ENCODE peak calls at places on chromosomes 7 and 10, in nine cellular contexts. J is choroid plexus epithelial cell, A is spleen, E is neural progenitor cell, C is cardiac muscle cell, X is epithelial cell of esophagus, N is A549, W is H1, S is fibroblast of pulmonary artery. O is an unnamed sample.

GRCh38 chr10:7274293-7274692 is 136.5 kb downstream of the SFMBT2 start:
- DNase-seq in J (no peak), A (no peak), E (no peak), C (no peak), X (no peak), N (no peak), W (no peak), S (no peak), O (no peak)

GRCh38 chr10:36023939-36024338 is 381.8 kb upstream of the FZD8 start:
- DNase-seq in J (peak), A (no peak), E (peak), C (no peak), X (peak), N (peak), W (no peak), S (peak), O (peak)

GRCh38 chr7:82044497-82045080 is 274.7 kb upstream of the HGF start:
- DNase-seq in J (peak), A (no peak), E (peak), C (peak), X (peak), N (peak), W (no peak), S (peak), O (peak)

GRCh38 chr10:28838908-28839307 is 161.6 kb downstream of the BAMBI start:
- DNase-seq in J (peak), A (no peak), E (no peak), C (no peak), X (no peak), N (peak), W (no peak), S (peak), O (no peak)

GRCh38 chr7:123355576-123356195 is 155.9 kb upstream of the SLC13A1 start:
- DNase-seq in J (peak), A (no peak), E (peak), C (no peak), X (peak), N (peak), W (no peak), S (peak), O (no peak)

GRCh38 chr7:41870505-41871138 is 167.7 kb upstream of the INHBA start:
- DNase-seq in J (no peak), A (no peak), E (no peak), C (no peak), X (peak), N (no peak), W (no peak), S (no peak), O (peak)

GRCh38 chr7:2477447-2478386 is 1.5 kb upstream of the GRIFIN start:
- DNase-seq in J (peak), A (peak), E (peak), C (peak), X (peak), N (peak), W (peak), S (peak), O (peak)

GRCh38 chr7:131765575-131765974 is 209.1 kb upstream of the PODXL start:
- DNase-seq in J (no peak), A (no peak), E (no peak), C (no peak), X (no peak), N (no peak), W (no peak), S (no peak), O (no peak)

GRCh38 chr7:40810274-40810673 is 675.5 kb downstream of the SUGCT start:
- DNase-seq in J (no peak), A (no peak), E (no peak), C (no peak), X (no peak), N (no peak), W (no peak), S (no peak), O (peak)

GRCh38 chr10:113133497-113133896 is 183.4 kb downstream of the TCF7L2 start:
- DNase-seq in J (peak), A (no peak), E (no peak), C (no peak), X (peak), N (peak), W (no peak), S (peak), O (peak)

GRCh38 chr7:157622000-157622399 is 285.2 kb downstream of the DNAJB6 start:
- DNase-seq in J (no peak), A (no peak), E (no peak), C (no peak), X (no peak), N (no peak), W (no peak), S (no peak), O (no peak)

GRCh38 chr10:72981028-72981881 is 26.6 kb upstream of the PLA2G12B start:
- DNase-seq in J (no peak), A (no peak), E (no peak), C (no peak), X (peak), N (no peak), W (no peak), S (no peak), O (no peak)

GRCh38 chr7:142611566-142612250 is 137.6 kb upstream of the PRSS1 start:
- DNase-seq in J (peak), A (no peak), E (no peak), C (no peak), X (no peak), N (no peak), W (no peak), S (peak), O (no peak)

GRCh38 chr10:110360857-110361474 is 56.2 kb upstream of the SMNDC1 start:
- DNase-seq in J (no peak), A (no peak), E (no peak), C (peak), X (no peak), N (peak), W (no peak), S (peak), O (no peak)

GRCh38 chr10:51001587-51001986 is 72.7 kb upstream of the PRKG1 start:
- DNase-seq in J (peak), A (no peak), E (peak), C (no peak), X (no peak), N (no peak), W (no peak), S (peak), O (peak)

GRCh38 chr7:100719523-100720319 is 547 bp upstream of the EPO start:
- DNase-seq in J (peak), A (no peak), E (no peak), C (no peak), X (peak), N (peak), W (no peak), S (peak), O (peak)

GRCh38 chr7:22849158-22849557 is 26.5 kb upstream of the TOMM7 start:
- DNase-seq in J (no peak), A (no peak), E (no peak), C (no peak), X (no peak), N (no peak), W (no peak), S (no peak), O (peak)

GRCh38 chr10:71067098-71067760 is 145.1 kb upstream of the UNC5B start:
- DNase-seq in J (no peak), A (no peak), E (no peak), C (no peak), X (no peak), N (no peak), W (no peak), S (no peak), O (no peak)

GRCh38 chr10:14889318-14889717 is 10.7 kb downstream of the SUV39H2 start:
- DNase-seq in J (peak), A (no peak), E (no peak), C (no peak), X (peak), N (peak), W (no peak), S (peak), O (peak)

GRCh38 chr7:95718556-95719410 is 53.6 kb upstream of the DYNC1I1 start:
- DNase-seq in J (peak), A (no peak), E (no peak), C (no peak), X (peak), N (peak), W (no peak), S (peak), O (peak)

GRCh38 chr10:11472158-11472753 is 139.2 kb downstream of the USP6NL start:
- DNase-seq in J (peak), A (peak), E (peak), C (peak), X (peak), N (peak), W (peak), S (peak), O (peak)

GRCh38 chr10:100696477-100696901 is 48.9 kb upstream of the PAX2 start:
- DNase-seq in J (no peak), A (no peak), E (no peak), C (no peak), X (no peak), N (peak), W (no peak), S (no peak), O (no peak)

GRCh38 chr10:129958118-129958685 is 5.9 kb downstream of the EBF3 start:
- DNase-seq in J (peak), A (no peak), E (peak), C (peak), X (no peak), N (no peak), W (no peak), S (peak), O (peak)

GRCh38 chr10:31620236-31621151 is 301.5 kb downstream of the ZEB1 start:
- DNase-seq in J (peak), A (peak), E (peak), C (peak), X (no peak), N (peak), W (peak), S (peak), O (peak)

GRCh38 chr7:64884913-64885370 is 18.1 kb upstream of the ZNF273 start:
- DNase-seq in J (no peak), A (no peak), E (no peak), C (no peak), X (no peak), N (no peak), W (no peak), S (no peak), O (no peak)

GRCh38 chr7:135160098-135160857 is 10.2 kb downstream of the CYREN start:
- DNase-seq in J (no peak), A (no peak), E (no peak), C (no peak), X (no peak), N (peak), W (no peak), S (peak), O (peak)

GRCh38 chr7:130515315-130516047 is 23.6 kb downstream of the MEST start:
- DNase-seq in J (no peak), A (no peak), E (peak), C (no peak), X (no peak), N (no peak), W (no peak), S (no peak), O (no peak)

GRCh38 chr7:69610675-69611037 is 12.4 kb downstream of the AUTS2 start:
- DNase-seq in J (no peak), A (no peak), E (no peak), C (no peak), X (no peak), N (no peak), W (no peak), S (no peak), O (no peak)

GRCh38 chr10:36393800-36394199 is 731.6 kb upstream of the ANKRD30A start:
- DNase-seq in J (peak), A (no peak), E (no peak), C (no peak), X (peak), N (peak), W (no peak), S (peak), O (peak)

GRCh38 chr7:149109969-149110368 is 16.2 kb downstream of the ZNF425 start:
- DNase-seq in J (no peak), A (no peak), E (no peak), C (no peak), X (no peak), N (no peak), W (no peak), S (no peak), O (no peak)

GRCh38 chr7:157962458-157963306 is 624.9 kb downstream of the PTPRN2 start:
- DNase-seq in J (no peak), A (peak), E (no peak), C (no peak), X (no peak), N (no peak), W (no peak), S (no peak), O (no peak)

GRCh38 chr7:88635149-88635548 is 124.4 kb upstream of the ZNF804B start:
- DNase-seq in J (no peak), A (no peak), E (peak), C (no peak), X (no peak), N (no peak), W (peak), S (no peak), O (no peak)

DNA sequence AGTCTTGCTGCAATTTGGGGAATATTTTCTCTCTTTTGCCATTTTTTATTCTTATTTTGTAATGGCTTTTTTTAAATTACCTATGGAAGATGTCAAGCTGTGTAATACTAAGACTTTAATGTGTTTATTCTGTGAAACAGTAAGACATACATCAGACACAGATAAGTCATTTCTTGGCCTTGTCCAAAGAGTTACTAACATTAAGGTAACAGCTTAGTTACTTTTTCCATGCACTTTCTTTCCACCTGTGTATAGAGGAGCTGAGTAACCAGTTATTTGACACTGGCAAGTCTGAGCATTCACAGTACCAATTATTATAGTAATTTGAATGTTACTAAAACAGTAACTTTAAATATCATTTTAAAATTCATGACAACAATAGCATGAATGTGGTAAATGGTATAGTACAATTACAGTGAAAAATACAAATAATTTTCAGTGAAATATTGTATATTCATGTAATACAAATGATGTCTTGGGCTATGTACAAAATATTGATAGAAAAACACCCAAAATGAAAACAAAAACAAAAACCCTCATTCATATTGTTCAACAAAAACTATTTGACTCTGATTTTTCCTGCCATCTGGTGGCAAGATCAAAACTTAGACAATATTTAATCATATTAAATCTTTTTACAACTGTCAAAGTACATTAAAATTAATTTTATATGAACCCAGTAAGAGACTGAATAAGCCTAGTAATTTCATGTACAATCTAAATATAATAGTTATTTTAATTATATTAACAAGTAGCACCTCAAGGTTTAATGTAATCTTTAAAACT is 259.8 kb upstream of the SEMA3A start:
- DNase-seq in J (peak), A (no peak), E (no peak), C (no peak), X (no peak), N (no peak), W (no peak), S (peak), O (peak)
- TF ChIP-seq CTCF in J (peak), A (no peak), E (no peak), C (no peak), X (no peak), N (peak), W (no peak), S (peak), O (peak)

GRCh38 chr7:48078470-48078869 is 10.6 kb upstream of the UPP1 start:
- DNase-seq in J (no peak), A (no peak), E (no peak), C (no peak), X (peak), N (no peak), W (no peak), S (no peak), O (no peak)
- TF ChIP-seq CTCF in J (no peak), A (no peak), E (no peak), C (no peak), X (no peak), N (no peak), W (no peak), S (no peak), O (no peak)

GRCh38 chr7:153090757-153091156 is 331.2 kb downstream of the ACTR3B start:
- DNase-seq in J (no peak), A (no peak), E (no peak), C (no peak), X (no peak), N (no peak), W (no peak), S (no peak), O (no peak)
- TF ChIP-seq CTCF in J (no peak), A (no peak), E (peak), C (no peak), X (no peak), N (peak), W (no peak), S (no peak), O (no peak)

DNA sequence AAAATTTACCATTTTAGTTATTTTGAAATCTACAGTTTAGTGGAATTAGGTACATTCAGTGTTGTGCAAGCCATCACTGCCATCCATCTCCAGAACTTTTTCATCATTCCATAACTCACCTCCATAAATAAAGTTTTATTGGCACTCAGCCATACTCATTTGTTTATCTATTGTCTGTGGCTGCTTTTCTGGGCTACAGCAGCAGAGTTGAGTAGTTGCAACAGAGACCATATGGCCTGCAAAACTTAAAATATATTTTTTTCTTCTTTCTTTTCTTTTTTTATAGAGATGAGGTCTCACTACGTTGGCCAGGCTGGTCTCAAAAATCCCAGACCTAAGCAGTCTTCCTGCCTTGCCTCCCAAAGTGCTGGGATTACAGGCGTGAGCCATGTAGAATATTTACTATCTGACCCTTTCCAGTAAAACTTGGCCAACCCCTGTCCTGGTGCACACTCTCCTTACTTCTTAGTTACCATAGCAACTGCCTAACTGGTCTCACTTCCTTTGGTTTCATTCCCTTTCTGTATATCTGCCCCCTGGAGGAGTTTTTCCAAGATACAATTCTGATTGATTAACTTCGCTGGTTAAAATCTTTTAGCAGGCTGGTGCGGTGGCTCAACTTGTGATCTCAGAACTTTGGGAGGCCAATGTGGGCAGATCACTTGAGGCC is 133.2 kb downstream of the CUX1 start:
- DNase-seq in J (peak), A (no peak), E (peak), C (no peak), X (no peak), N (peak), W (no peak), S (peak), O (peak)
- TF ChIP-seq CTCF in J (peak), A (no peak), E (no peak), C (peak), X (no peak), N (no peak), W (peak), S (peak), O (peak)

DNA sequence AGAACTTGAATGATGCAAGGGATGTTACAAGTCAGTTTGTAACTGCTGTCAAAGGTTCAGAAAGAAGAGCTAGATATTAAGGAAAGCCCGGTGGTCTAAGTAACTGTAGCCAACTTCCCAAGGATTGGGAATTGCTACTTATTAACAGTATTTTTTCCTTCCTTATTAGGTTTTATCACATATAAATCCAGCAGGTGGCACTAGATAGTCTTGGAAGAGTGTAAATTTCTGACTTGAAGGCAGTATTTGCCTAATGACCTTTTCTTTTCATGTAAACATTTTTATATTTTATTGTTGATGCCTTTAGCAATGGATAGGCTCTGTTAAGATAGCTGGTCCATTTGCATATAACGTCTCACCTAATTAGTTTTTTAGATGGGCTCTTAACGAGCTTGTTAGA is 51.2 kb downstream of the ANLN start:
- DNase-seq in J (peak), A (no peak), E (peak), C (peak), X (peak), N (peak), W (no peak), S (peak), O (peak)
- TF ChIP-seq CTCF in J (no peak), A (no peak), E (peak), C (peak), X (peak), N (peak), W (peak), S (peak), O (peak)